ENCODE peak calls at places on chromosomes 1 and 21, in five cellular contexts. W is aorta; J is CD8-positive, alpha-beta T cell; O is ovary; H is tibial nerve. K is an unnamed sample. For H3K4me1 and H3K27me3, the result is how much of the 10 kb centered on the place peaks cover.

GRCh38 chr1:193448682-193449461 is 262.5 kb upstream of the B3GALT2 start:
- DNase-seq in W (no peak), J (no peak), O (no peak), H (no peak), K (no peak)

GRCh38 chr1:43836267-43836951 is 97.2 kb upstream of the ARTN start:
- DNase-seq in W (peak), J (peak), O (peak), H (no peak), K (no peak)

GRCh38 chr1:33180226-33181037 is 1.4 kb downstream of the TRIM62 start:
- DNase-seq in W (peak), J (peak), O (peak), H (peak), K (peak)

GRCh38 chr1:170698711-170699275 is 34.9 kb downstream of the PRRX1 start:
- DNase-seq in W (no peak), J (no peak), O (no peak), H (no peak), K (peak)

GRCh38 chr1:201793306-201793925 is 35.5 kb upstream of the IPO9 start:
- DNase-seq in W (no peak), J (no peak), O (no peak), H (no peak), K (no peak)

GRCh38 chr1:50368179-50369007 is 54.9 kb downstream of the DMRTA2 start:
- DNase-seq in W (no peak), J (no peak), O (no peak), H (peak), K (no peak)

GRCh38 chr1:68484618-68485017 is 12.3 kb downstream of the DEPDC1 start:
- DNase-seq in W (no peak), J (no peak), O (no peak), H (no peak), K (no peak)

GRCh38 chr1:160539896-160540858 is 17.1 kb upstream of the SLAMF6 start:
- DNase-seq in W (no peak), J (peak), O (no peak), H (no peak), K (peak)

GRCh38 chr21:39281853-39282252 is 31.6 kb downstream of the BRWD1 start:
- DNase-seq in W (no peak), J (no peak), O (no peak), H (no peak), K (no peak)

GRCh38 chr21:42469272-42469671 is 26.8 kb downstream of the RSPH1 start:
- DNase-seq in W (no peak), J (no peak), O (no peak), H (no peak), K (no peak)

GRCh38 chr1:195481293-195481692 is 1126.9 kb downstream of the KCNT2 start:
- DNase-seq in W (no peak), J (no peak), O (no peak), H (no peak), K (no peak)

GRCh38 chr1:106995970-106996369 is 60.5 kb upstream of the PRMT6 start:
- DNase-seq in W (no peak), J (no peak), O (no peak), H (no peak), K (no peak)

GRCh38 chr21:46500224-46500861 is 41.7 kb downstream of the DIP2A start:
- DNase-seq in W (no peak), J (no peak), O (no peak), H (no peak), K (no peak)

GRCh38 chr1:230105754-230106625 is 39.0 kb downstream of the GALNT2 start:
- DNase-seq in W (no peak), J (no peak), O (no peak), H (no peak), K (no peak)

GRCh38 chr1:230108580-230108979 is 41.5 kb downstream of the GALNT2 start:
- DNase-seq in W (no peak), J (no peak), O (no peak), H (no peak), K (no peak)

GRCh38 chr1:230109871-230110667 is 43.0 kb downstream of the GALNT2 start:
- DNase-seq in W (no peak), J (peak), O (no peak), H (no peak), K (no peak)

GRCh38 chr1:230109066-230109465 is 42.0 kb downstream of the GALNT2 start:
- DNase-seq in W (no peak), J (no peak), O (no peak), H (no peak), K (no peak)

DNA sequence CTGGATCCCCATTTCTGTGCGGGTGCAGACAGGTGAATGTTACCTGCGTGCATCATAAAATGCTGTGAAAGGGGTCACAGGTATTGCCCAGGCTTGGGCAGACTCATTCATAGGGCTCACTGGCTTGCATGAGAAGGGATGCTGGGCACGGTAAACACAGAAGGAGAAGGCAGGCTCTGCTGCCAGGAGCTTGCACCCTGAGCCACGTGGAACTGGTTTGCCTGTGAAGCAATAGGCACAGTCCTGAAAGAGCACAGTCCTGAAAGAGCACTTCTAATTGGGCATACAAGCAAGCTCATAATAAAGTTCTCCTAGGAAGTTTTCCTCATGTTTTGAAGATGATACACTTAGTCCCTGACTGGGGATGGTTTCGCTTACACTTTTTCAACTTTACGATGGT is 40.9 kb downstream of the GALNT2 start:
- DNase-seq in W (no peak), J (no peak), O (no peak), H (no peak), K (no peak)
- H3K4me1 ChIP-seq in W (under half), J (under half), O (under half), H (half or more), K (under half)

GRCh38 chr1:211735208-211736170 is 60.1 kb upstream of the NEK2 start:
- DNase-seq in W (no peak), J (no peak), O (peak), H (peak), K (peak)
- H3K4me3 ChIP-seq in W (no peak), J (no peak), O (no peak), H (no peak), K (no peak)

DNA sequence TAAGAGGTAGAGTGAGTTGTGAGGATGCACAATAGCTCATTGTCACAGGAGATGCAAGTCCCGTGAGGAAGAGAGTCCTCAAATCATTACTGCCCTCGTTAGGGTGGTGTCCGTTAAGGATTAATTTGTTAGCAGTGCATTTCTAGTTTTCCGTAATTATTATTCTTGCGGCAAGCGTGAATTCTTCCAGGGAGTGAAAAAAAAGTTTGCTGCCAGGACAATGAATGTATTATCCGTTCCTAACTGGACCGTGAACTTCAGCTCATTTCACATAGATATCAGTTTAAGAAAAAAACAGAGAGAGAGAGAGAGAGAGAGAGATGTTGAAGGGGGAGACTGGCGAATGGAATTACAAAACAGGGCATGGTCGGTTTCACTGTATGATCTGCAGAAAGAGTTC is 216.1 kb upstream of the NFIA start:
- DNase-seq in W (no peak), J (no peak), O (no peak), H (no peak), K (no peak)
- H3K27me3 ChIP-seq in W (under half), J (under half), O (under half), H (under half), K (under half)

DNA sequence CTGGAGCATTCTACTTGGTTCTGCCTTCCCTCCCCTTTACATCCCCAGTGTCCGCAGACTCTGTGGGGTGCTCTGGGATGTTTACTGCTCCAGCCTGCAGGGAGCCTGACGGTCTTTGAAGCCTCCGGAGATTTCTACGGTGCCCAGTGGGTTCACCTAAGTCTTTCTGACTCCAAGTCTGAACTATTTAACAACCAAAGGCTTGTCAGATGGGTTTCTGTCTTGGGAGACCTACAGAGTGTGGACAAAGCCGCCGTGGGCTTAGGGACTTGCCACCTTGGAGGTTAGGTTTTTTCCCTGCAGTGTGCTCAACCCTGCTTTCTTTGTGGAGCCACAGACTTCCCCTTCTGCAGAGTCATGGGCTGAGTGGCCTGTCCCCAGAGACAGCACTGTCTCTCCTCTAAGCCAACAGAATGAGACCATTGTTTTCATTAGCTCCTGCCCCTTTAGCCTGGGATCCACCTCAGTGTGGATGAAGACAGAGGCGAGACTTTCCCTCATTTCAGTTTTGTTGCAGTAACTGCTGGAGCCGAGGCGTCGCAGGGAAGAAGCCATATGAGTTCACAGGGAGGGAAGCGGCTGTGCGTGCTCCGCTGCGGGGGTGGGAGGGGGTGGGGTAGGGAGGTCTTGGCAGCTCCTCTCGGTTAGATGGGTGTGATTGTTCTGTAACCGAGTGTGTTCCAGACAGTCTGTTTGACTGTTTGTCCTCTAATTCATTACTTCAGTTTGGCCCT is 120.7 kb downstream of the CNIH3 start:
- DNase-seq in W (no peak), J (no peak), O (no peak), H (peak), K (peak)
- H3K4me1 ChIP-seq in W (under half), J (under half), O (under half), H (under half), K (under half)

DNA sequence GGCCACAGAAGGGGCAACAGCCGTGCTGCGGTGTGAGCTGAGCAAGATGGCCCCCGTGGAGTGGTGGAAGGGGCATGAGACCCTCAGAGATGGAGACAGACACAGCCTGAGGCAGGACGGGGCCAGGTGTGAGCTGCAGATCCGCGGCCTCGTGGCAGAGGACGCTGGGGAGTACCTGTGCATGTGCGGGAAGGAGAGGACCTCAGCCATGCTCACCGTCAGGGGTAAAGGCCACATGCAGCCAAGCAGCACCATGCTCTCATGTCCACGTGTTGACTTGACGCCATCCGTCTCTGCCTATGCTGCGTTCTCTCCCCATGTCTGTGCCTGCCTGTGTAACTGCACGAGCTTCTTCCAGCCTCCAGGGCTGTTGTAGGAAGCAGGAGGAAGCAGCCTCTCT is 85.5 kb downstream of the OBSCN start:
- DNase-seq in W (peak), J (no peak), O (no peak), H (no peak), K (no peak)
- H3K4me3 ChIP-seq in W (no peak), J (no peak), O (no peak), H (no peak), K (no peak)

GRCh38 chr1:3472906-3473305 is 18.4 kb downstream of the ARHGEF16 start:
- DNase-seq in W (no peak), J (no peak), O (no peak), H (no peak), K (no peak)
- H3K27me3 ChIP-seq in W (under half), J (under half), O (under half), H (under half), K (under half)